ENCODE peak calls at places on chromosomes 12 and 14, in nine cellular contexts. K is cardiac muscle cell, M is thoracic aorta, G is lower lobe of right lung, J is stomach, O is upper lobe of right lung, B is prostate gland, A is endodermal cell, U is kidney. E is an unnamed sample.

GRCh38 chr14:59123975-59124374 is 64.5 kb upstream of the DAAM1 start:
- DNase-seq in K (peak; percentile 40), M (no peak), G (no peak), J (no peak), O (no peak), B (no peak), A (no peak), U (no peak), E (no peak)

GRCh38 chr12:127272864-127273263 is 994.1 kb upstream of the TMEM132C start:
- DNase-seq in K (peak; percentile 24), M (no peak), G (no peak), J (no peak), O (no peak), B (no peak), A (no peak), U (no peak), E (no peak)

GRCh38 chr12:107372229-107372658 is 278.9 kb upstream of the CRY1 start:
- DNase-seq in K (peak; percentile 58), M (no peak), G (no peak), J (no peak), O (no peak), B (no peak), A (no peak), U (no peak), E (no peak)

GRCh38 chr12:123449103-123449736 is 8.7 kb upstream of the SNRNP35 start:
- DNase-seq in K (no peak), M (no peak), G (no peak), J (no peak), O (no peak), B (no peak), A (no peak), U (no peak), E (no peak)

GRCh38 chr14:35085441-35085840 is 36.3 kb downstream of the PPP2R3C start:
- DNase-seq in K (no peak), M (no peak), G (no peak), J (no peak), O (no peak), B (no peak), A (no peak), U (no peak), E (no peak)

GRCh38 chr14:58922211-58922940 is 266.1 kb upstream of the DAAM1 start:
- DNase-seq in K (peak; percentile 20), M (no peak), G (no peak), J (no peak), O (no peak), B (no peak), A (no peak), U (no peak), E (no peak)

GRCh38 chr14:103679351-103679750 is 35.9 kb downstream of the XRCC3 start:
- DNase-seq in K (peak; percentile 38), M (no peak), G (peak; percentile 75), J (peak; percentile 40), O (peak; percentile 79), B (peak; percentile 10), A (peak; percentile 76), U (no peak), E (no peak)

GRCh38 chr12:105256921-105257320 is 20.9 kb upstream of the APPL2 start:
- DNase-seq in K (no peak), M (no peak), G (no peak), J (no peak), O (no peak), B (no peak), A (no peak), U (no peak), E (no peak)

GRCh38 chr12:49059385-49060232 is 985 bp downstream of the KMT2D start:
- DNase-seq in K (peak; percentile 32), M (no peak), G (no peak), J (no peak), O (no peak), B (no peak), A (peak; percentile 67), U (no peak), E (no peak)

GRCh38 chr12:13293086-13293485 is 96.6 kb downstream of the EMP1 start:
- DNase-seq in K (no peak), M (no peak), G (no peak), J (no peak), O (no peak), B (no peak), A (no peak), U (no peak), E (no peak)

GRCh38 chr14:101540481-101540880 is 20.8 kb upstream of the DIO3 start:
- DNase-seq in K (no peak), M (no peak), G (no peak), J (no peak), O (no peak), B (no peak), A (no peak), U (no peak), E (no peak)

GRCh38 chr14:91580886-91581615 is 70.9 kb upstream of the PPP4R3A start:
- DNase-seq in K (no peak), M (no peak), G (no peak), J (no peak), O (no peak), B (no peak), A (no peak), U (no peak), E (no peak)

GRCh38 chr12:107660230-107660629 is 25.4 kb upstream of the PWP1 start:
- DNase-seq in K (no peak), M (no peak), G (no peak), J (no peak), O (no peak), B (no peak), A (no peak), U (no peak), E (no peak)

GRCh38 chr14:56799327-56799645 is 11.0 kb downstream of the OTX2 start:
- DNase-seq in K (no peak), M (no peak), G (no peak), J (no peak), O (no peak), B (no peak), A (no peak), U (no peak), E (no peak)
- H3K4me3 ChIP-seq in K (no peak overlapping the region), M (no peak overlapping the region), G (no peak overlapping the region), J (no peak overlapping the region), O (no peak overlapping the region), B (no peak overlapping the region), A (peak overlapping the region; percentile 90), U (no peak overlapping the region), E (no peak overlapping the region)

GRCh38 chr12:71139153-71139735 is 18.6 kb downstream of the TSPAN8 start:
- DNase-seq in K (no peak), M (no peak), G (no peak), J (no peak), O (no peak), B (no peak), A (no peak), U (no peak), E (no peak)

GRCh38 chr12:71144682-71145081 is 13.1 kb downstream of the TSPAN8 start:
- DNase-seq in K (no peak), M (no peak), G (no peak), J (no peak), O (no peak), B (no peak), A (no peak), U (no peak), E (no peak)

GRCh38 chr12:71142046-71142445 is 15.8 kb downstream of the TSPAN8 start:
- DNase-seq in K (no peak), M (no peak), G (no peak), J (no peak), O (no peak), B (no peak), A (no peak), U (no peak), E (no peak)

GRCh38 chr12:71138011-71138410 is 19.8 kb downstream of the TSPAN8 start:
- DNase-seq in K (no peak), M (no peak), G (no peak), J (no peak), O (no peak), B (no peak), A (no peak), U (no peak), E (no peak)

DNA sequence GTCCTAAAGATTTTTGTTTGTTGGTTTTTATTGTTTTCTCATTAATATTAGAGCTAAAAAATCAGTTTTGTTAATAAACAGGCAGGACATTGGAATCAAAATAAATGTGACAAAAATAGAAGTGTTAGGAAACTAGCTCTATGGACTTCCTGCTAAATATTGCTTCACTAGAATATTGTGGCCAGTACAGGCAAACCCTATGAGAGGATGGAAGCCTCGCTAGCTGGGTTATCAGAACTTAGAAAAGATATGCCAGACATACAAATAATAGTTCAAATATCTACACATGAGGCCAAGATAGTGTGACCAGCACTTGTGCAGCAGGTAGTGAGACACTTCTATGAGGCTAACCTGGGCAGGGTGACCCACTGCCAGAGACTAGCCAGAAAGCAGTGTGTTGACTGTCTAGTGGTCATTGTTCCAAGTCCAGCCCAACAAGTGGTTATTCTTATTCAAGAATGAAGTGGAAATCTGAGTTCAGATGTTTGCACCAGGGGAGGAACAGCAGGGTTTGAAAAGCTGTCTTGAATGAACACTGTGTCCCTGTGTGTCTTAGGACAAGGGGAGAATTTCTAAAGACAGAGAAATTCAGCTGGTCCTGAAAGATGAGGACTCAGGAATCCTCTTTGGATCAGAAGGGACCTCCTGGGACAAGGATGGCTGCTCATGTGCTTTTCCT is 16.4 kb downstream of the TSPAN8 start:
- DNase-seq in K (no peak), M (no peak), G (no peak), J (peak; percentile 29), O (no peak), B (no peak), A (no peak), U (no peak), E (no peak)
- H3K27ac ChIP-seq in K (no peak overlapping the region), M (peak overlapping the region; percentile 56), G (peak overlapping the region; percentile 62), J (peak overlapping the region; percentile 69), O (peak overlapping the region; percentile 44), B (peak overlapping the region; percentile 26), A (no peak overlapping the region), U (no peak overlapping the region), E (peak overlapping the region; percentile 79)

DNA sequence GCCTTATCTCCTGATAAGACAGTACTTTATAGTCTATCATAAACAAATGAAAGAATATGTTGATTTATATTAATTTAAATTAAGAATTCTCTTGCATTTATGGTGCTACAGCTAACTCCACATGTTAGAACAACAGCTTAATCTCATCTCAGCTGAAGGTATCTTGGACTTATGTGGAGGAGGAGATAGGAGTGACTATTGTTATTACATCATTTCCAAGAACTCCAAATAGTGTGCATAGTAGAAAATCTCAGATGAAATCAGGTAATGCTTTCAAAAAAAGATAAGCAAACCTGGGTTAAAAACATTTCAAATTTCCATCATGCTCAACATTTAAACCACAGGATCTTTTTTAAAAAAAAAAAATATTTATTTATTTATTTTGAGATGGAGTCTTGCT is 31.3 kb upstream of the ISM2 start:
- DNase-seq in K (peak; percentile 27), M (no peak), G (no peak), J (no peak), O (no peak), B (no peak), A (no peak), U (no peak), E (no peak)
- H3K4me3 ChIP-seq in K (no peak overlapping the region), M (no peak overlapping the region), G (no peak overlapping the region), J (no peak overlapping the region), O (no peak overlapping the region), B (no peak overlapping the region), A (no peak overlapping the region), U (no peak overlapping the region), E (no peak overlapping the region)

DNA sequence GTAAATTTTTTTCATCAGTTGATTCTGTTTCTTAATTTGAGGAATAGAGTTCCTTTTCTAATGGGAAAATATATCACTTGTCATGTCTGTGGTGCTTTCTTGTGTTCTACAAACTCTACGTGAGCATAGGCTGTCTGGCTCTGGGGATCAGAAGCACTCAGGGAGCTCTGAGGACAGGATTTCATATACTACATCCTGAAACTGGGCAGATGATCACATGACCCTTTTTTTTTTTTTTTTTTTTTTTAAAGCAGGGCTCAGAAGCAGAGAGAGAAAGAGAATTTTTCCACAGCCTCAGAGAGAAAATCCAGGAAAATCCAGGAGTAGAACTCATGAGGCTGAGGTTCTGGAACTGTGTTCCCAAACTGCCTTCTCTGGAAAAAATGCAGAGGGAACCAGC is 183.3 kb upstream of the HIF1A start:
- DNase-seq in K (peak; percentile 76), M (no peak), G (no peak), J (no peak), O (no peak), B (no peak), A (no peak), U (no peak), E (no peak)
- H3K27ac ChIP-seq in K (no peak overlapping the region), M (no peak overlapping the region), G (peak overlapping the region; percentile 51), J (peak overlapping the region; percentile 61), O (peak overlapping the region; percentile 21), B (peak overlapping the region; percentile 81), A (no peak overlapping the region), U (peak overlapping the region; percentile 23), E (no peak overlapping the region)

E was measured in tibial artery.